ENCODE peak calls at places on chromosomes 4 and X, in eight cellular contexts. V, S, R, P, Q, W, T and U are unnamed samples.

GRCh38 chr4:88027611-88028608 is 20.5 kb downstream of the PKD2 start:
- DNase-seq in V (no peak), S (peak; percentile 73), R (no peak), P (no peak), Q (no peak), W (peak; percentile 4), T (peak; percentile 11), U (no peak)

GRCh38 chrX:39047174-39047573 is 245.9 kb downstream of the MID1IP1 start:
- DNase-seq in V (no peak), S (no peak), R (no peak), P (no peak), Q (no peak), W (no peak), T (no peak), U (no peak)

GRCh38 chr4:110164251-110164650 is 34.2 kb downstream of the ELOVL6 start:
- DNase-seq in V (no peak), S (no peak), R (no peak), P (no peak), Q (no peak), W (no peak), T (no peak), U (no peak)

GRCh38 chr4:87046111-87046510 is 111.3 kb downstream of the AFF1 start:
- DNase-seq in V (no peak), S (no peak), R (no peak), P (no peak), Q (no peak), W (no peak), T (no peak), U (no peak)

GRCh38 chrX:40109288-40110008 is 11.7 kb upstream of the BCOR start:
- DNase-seq in V (no peak), S (no peak), R (no peak), P (no peak), Q (no peak), W (peak; percentile 80), T (no peak), U (no peak)

GRCh38 chrX:39896951-39897740 is 200.6 kb downstream of the BCOR start:
- DNase-seq in V (no peak), S (no peak), R (no peak), P (no peak), Q (no peak), W (peak; percentile 38), T (no peak), U (no peak)

GRCh38 chrX:18598413-18598812 is 73.5 kb downstream of the RS1 start:
- DNase-seq in V (no peak), S (no peak), R (no peak), P (no peak), Q (no peak), W (no peak), T (no peak), U (no peak)

GRCh38 chrX:9341305-9342201 is 123.3 kb upstream of the TBL1X start:
- DNase-seq in V (no peak), S (no peak), R (no peak), P (peak; percentile 42), Q (no peak), W (peak; percentile 69), T (peak; percentile 87), U (no peak)

GRCh38 chr4:3312362-3312761 is 19.5 kb downstream of the RGS12 start:
- DNase-seq in V (no peak), S (no peak), R (no peak), P (no peak), Q (no peak), W (no peak), T (no peak), U (no peak)

GRCh38 chr4:4532371-4532770 is 9.5 kb downstream of the STX18 start:
- DNase-seq in V (no peak), S (no peak), R (no peak), P (no peak), Q (no peak), W (no peak), T (no peak), U (no peak)

GRCh38 chr4:188455353-188455752 is 316.1 kb downstream of the TRIML1 start:
- DNase-seq in V (no peak), S (no peak), R (no peak), P (no peak), Q (no peak), W (no peak), T (no peak), U (no peak)

GRCh38 chrX:120428309-120428708 is 40.8 kb downstream of the LAMP2 start:
- DNase-seq in V (no peak), S (no peak), R (no peak), P (no peak), Q (no peak), W (no peak), T (no peak), U (no peak)

GRCh38 chrX:13125188-13125587 is 80.8 kb upstream of the FAM9C start:
- DNase-seq in V (no peak), S (no peak), R (no peak), P (no peak), Q (no peak), W (no peak), T (no peak), U (no peak)

GRCh38 chr4:101178731-101179130 is 168.6 kb downstream of the PPP3CA start:
- DNase-seq in V (no peak), S (no peak), R (no peak), P (no peak), Q (no peak), W (no peak), T (no peak), U (no peak)

GRCh38 chrX:45767021-45767491 is 566.4 kb upstream of the DIPK2B start:
- DNase-seq in V (no peak), S (peak; percentile 49), R (no peak), P (no peak), Q (no peak), W (peak; percentile 30), T (no peak), U (no peak)

GRCh38 chr4:185534850-185535761 is at the start of gene PDLIM3:
- DNase-seq in V (peak; percentile 25), S (no peak), R (peak; percentile 12), P (no peak), Q (peak; percentile 39), W (no peak), T (no peak), U (no peak)

GRCh38 chr4:68732653-68733466 is 62.4 kb upstream of the UGT2B15 start:
- DNase-seq in V (no peak), S (no peak), R (no peak), P (no peak), Q (no peak), W (peak; percentile 94), T (no peak), U (no peak)

GRCh38 chr4:179492260-179492844 is 2050.1 kb upstream of the AGA start:
- DNase-seq in V (no peak), S (no peak), R (no peak), P (no peak), Q (no peak), W (no peak), T (no peak), U (no peak)

GRCh38 chrX:44997282-44997813 is 124.4 kb downstream of the KDM6A start:
- DNase-seq in V (no peak), S (no peak), R (no peak), P (no peak), Q (no peak), W (no peak), T (no peak), U (no peak)

GRCh38 chr4:119286377-119287002 is 35.4 kb downstream of the FABP2 start:
- DNase-seq in V (no peak), S (peak; percentile 81), R (peak; percentile 47), P (no peak), Q (no peak), W (peak; percentile 64), T (peak; percentile 39), U (no peak)

GRCh38 chr4:56705373-56705772 is 24.3 kb upstream of the HOPX start:
- DNase-seq in V (no peak), S (no peak), R (no peak), P (no peak), Q (no peak), W (no peak), T (no peak), U (no peak)

GRCh38 chr4:152659806-152660205 is 20.0 kb downstream of the TMEM154 start:
- DNase-seq in V (no peak), S (no peak), R (no peak), P (no peak), Q (no peak), W (no peak), T (no peak), U (no peak)

GRCh38 chrX:48854898-48855297 is 19.5 kb upstream of the PCSK1N start:
- DNase-seq in V (no peak), S (no peak), R (peak; percentile 3), P (no peak), Q (no peak), W (peak; percentile 29), T (peak; percentile 12), U (no peak)

GRCh38 chr4:126899382-126899801 is 733.4 kb upstream of the INTU start:
- DNase-seq in V (no peak), S (peak; percentile 84), R (peak; percentile 32), P (no peak), Q (no peak), W (peak; percentile 1), T (no peak), U (no peak)

GRCh38 chrX:136063340-136064079 is 78.3 kb downstream of the SLC9A6 start:
- DNase-seq in V (no peak), S (peak; percentile 36), R (no peak), P (no peak), Q (no peak), W (no peak), T (no peak), U (no peak)

GRCh38 chr4:186924723-186925122 is 201.1 kb upstream of the FAT1 start:
- DNase-seq in V (no peak), S (no peak), R (no peak), P (no peak), Q (no peak), W (no peak), T (no peak), U (no peak)

GRCh38 chrX:6660567-6661252 is 125.8 kb upstream of the VCX3A start:
- DNase-seq in V (no peak), S (no peak), R (no peak), P (no peak), Q (no peak), W (no peak), T (no peak), U (no peak)

GRCh38 chrX:70481871-70482270 is 37.2 kb downstream of the DLG3 start:
- DNase-seq in V (no peak), S (no peak), R (no peak), P (no peak), Q (no peak), W (no peak), T (no peak), U (no peak)

GRCh38 chr4:25892796-25893195 is 21.2 kb upstream of the SMIM20 start:
- DNase-seq in V (no peak), S (no peak), R (no peak), P (no peak), Q (no peak), W (no peak), T (no peak), U (no peak)

GRCh38 chrX:38375888-38376287 is 23.5 kb downstream of the OTC start:
- DNase-seq in V (no peak), S (no peak), R (peak; percentile 0), P (no peak), Q (no peak), W (peak; percentile 11), T (no peak), U (no peak)

GRCh38 chr4:81606166-81606565 is 134.5 kb upstream of the RASGEF1B start:
- DNase-seq in V (no peak), S (no peak), R (no peak), P (no peak), Q (no peak), W (no peak), T (no peak), U (no peak)

GRCh38 chrX:103845165-103845653 is 13.2 kb upstream of the RAB9B start:
- DNase-seq in V (peak; percentile 12), S (peak; percentile 61), R (peak; percentile 38), P (peak; percentile 18), Q (peak; percentile 4), W (peak; percentile 64), T (peak; percentile 37), U (no peak)

GRCh38 chrX:153969904-153970397 is 1.7 kb downstream of the HCFC1 start:
- DNase-seq in V (no peak), S (no peak), R (no peak), P (no peak), Q (no peak), W (no peak), T (no peak), U (no peak)

GRCh38 chr4:42568610-42569207 is 88.2 kb downstream of the ATP8A1 start:
- DNase-seq in V (peak; percentile 2), S (peak; percentile 57), R (peak; percentile 59), P (peak; percentile 40), Q (peak; percentile 31), W (peak; percentile 64), T (peak; percentile 68), U (no peak)